ENCODE peak calls at places on chromosomes 16 and 17, in nine cellular contexts. S, E, H, R, W, G, C, D and P are unnamed samples.

GRCh38 chr17:77473615-77474226 is 333.0 kb downstream of the SEC14L1 start:
- DNase-seq in H (no peak), D (no peak), C (no peak), S (peak; percentile 21), R (no peak), E (no peak), G (no peak), W (no peak), P (no peak)

GRCh38 chr17:77164483-77165030 is 23.8 kb downstream of the SEC14L1 start:
- DNase-seq in W (no peak), E (no peak), S (peak; percentile 47), H (peak; percentile 48), D (peak; percentile 55), C (peak; percentile 45), G (peak; percentile 53), R (no peak), P (no peak)

GRCh38 chr17:82272495-82273326 is 789 bp downstream of the CSNK1D start:
- DNase-seq in R (peak; percentile 27), G (no peak), C (peak; percentile 44), D (no peak), S (no peak), E (peak; percentile 76), H (peak; percentile 64), W (peak; percentile 12), P (no peak)

GRCh38 chr17:12545877-12546513 is 119.7 kb upstream of the MYOCD start:
- DNase-seq in R (no peak), C (no peak), S (peak; percentile 26), D (peak; percentile 66), E (peak; percentile 1), W (no peak), G (peak; percentile 38), H (peak; percentile 30), P (peak; percentile 51)

GRCh38 chr17:59341922-59342321 is 10.5 kb downstream of the YPEL2 start:
- DNase-seq in S (no peak), H (no peak), C (no peak), R (no peak), D (no peak), E (no peak), G (no peak), W (no peak), P (no peak)

GRCh38 chr16:78742501-78743283 is 643.2 kb downstream of the WWOX start:
- DNase-seq in E (no peak), C (no peak), G (peak; percentile 10), H (peak; percentile 10), W (peak; percentile 69), D (peak; percentile 96), R (peak; percentile 66), S (peak; percentile 6), P (no peak)

GRCh38 chr16:12186774-12187335 is 210.3 kb downstream of the SNX29 start:
- DNase-seq in S (no peak), E (no peak), H (no peak), G (no peak), R (no peak), D (peak; percentile 22), C (no peak), W (no peak), P (no peak)

GRCh38 chr17:73936908-73937627 is 266.4 kb upstream of the RPL38 start:
- DNase-seq in W (no peak), C (no peak), D (no peak), R (no peak), H (no peak), E (no peak), G (no peak), S (no peak), P (no peak)

GRCh38 chr17:41500131-41500911 is 5.1 kb downstream of the KRT13 start:
- DNase-seq in E (no peak), S (peak; percentile 42), H (no peak), G (peak; percentile 60), D (peak; percentile 38), C (no peak), R (no peak), W (no peak), P (no peak)

GRCh38 chr17:28937044-28937729 is 14.1 kb downstream of the PHF12 start:
- DNase-seq in D (peak; percentile 72), E (no peak), H (no peak), R (no peak), C (no peak), S (no peak), W (no peak), G (no peak), P (no peak)

GRCh38 chr17:19812407-19812806 is 55.3 kb downstream of the ULK2 start:
- DNase-seq in S (no peak), W (no peak), G (no peak), H (no peak), C (no peak), D (peak; percentile 7), R (no peak), E (no peak), P (no peak)

GRCh38 chr16:66740533-66740932 is 10.9 kb downstream of the DYNC1LI2 start:
- DNase-seq in R (no peak), S (no peak), W (no peak), D (peak; percentile 24), G (peak; percentile 34), E (no peak), C (no peak), H (no peak), P (no peak)

GRCh38 chr17:38510424-38511125 is 82.3 kb downstream of the ARHGAP23 start:
- DNase-seq in H (no peak), D (peak; percentile 65), S (peak; percentile 30), G (peak; percentile 55), E (no peak), W (no peak), C (no peak), R (no peak), P (peak; percentile 61)

GRCh38 chr16:70738083-70738977 is 52.5 kb upstream of the MTSS2 start:
- DNase-seq in D (peak; percentile 88), S (no peak), W (no peak), H (peak; percentile 82), G (peak; percentile 40), E (peak; percentile 35), R (no peak), C (peak; percentile 81), P (no peak)

GRCh38 chr17:41734139-41734948 is at the start of gene HAP1:
- DNase-seq in R (no peak), E (no peak), C (no peak), H (no peak), D (peak; percentile 63), S (no peak), W (no peak), G (peak; percentile 19), P (peak; percentile 67)

GRCh38 chr17:16003841-16004240 is 4.2 kb downstream of the TTC19 start:
- DNase-seq in C (no peak), H (peak; percentile 21), D (no peak), G (peak; percentile 25), R (no peak), S (no peak), E (no peak), W (no peak), P (no peak)

GRCh38 chr17:58338454-58338841 is 9.9 kb upstream of the TSPOAP1 start:
- DNase-seq in E (no peak), R (no peak), H (no peak), G (no peak), C (no peak), D (no peak), S (no peak), W (no peak), P (no peak)

GRCh38 chr17:58340623-58340876 is 11.5 kb downstream of the SUPT4H1 start:
- DNase-seq in D (no peak), R (no peak), E (no peak), S (no peak), G (no peak), H (no peak), W (no peak), C (no peak), P (no peak)

GRCh38 chr17:58337600-58338453 is 9.2 kb upstream of the TSPOAP1 start:
- DNase-seq in G (peak; percentile 95), R (peak; percentile 80), W (peak; percentile 86), D (peak; percentile 86), C (peak; percentile 44), S (peak; percentile 91), E (peak; percentile 94), H (peak; percentile 77), P (no peak)

GRCh38 chr17:58339775-58340622 is 11.4 kb upstream of the TSPOAP1 start:
- DNase-seq in G (no peak), W (no peak), R (no peak), H (no peak), S (no peak), C (no peak), E (no peak), D (no peak), P (no peak)

GRCh38 chr17:58338907-58339774 is 10.5 kb upstream of the TSPOAP1 start:
- DNase-seq in C (no peak), R (no peak), E (peak; percentile 98), H (peak; percentile 46), S (peak; percentile 68), G (peak; percentile 82), D (peak; percentile 64), W (no peak), P (no peak)
- H3K27ac ChIP-seq in C (no peak overlapping the region), R (peak overlapping the region; percentile 98), E (peak overlapping the region; percentile 100), H (peak overlapping the region; percentile 30), S (peak overlapping the region; percentile 41), G (peak overlapping the region; percentile 80), D (peak overlapping the region; percentile 38), W (peak overlapping the region; percentile 98), P (peak overlapping the region; percentile 26)

GRCh38 chr17:50154604-50155003 is 4.1 kb upstream of the PPP1R9B start:
- DNase-seq in R (no peak), W (no peak), C (no peak), G (no peak), D (no peak), S (no peak), E (no peak), H (no peak), P (no peak)
- H3K27ac ChIP-seq in R (no peak overlapping the region), W (no peak overlapping the region), C (peak overlapping the region; percentile 85), G (no peak overlapping the region), D (no peak overlapping the region), S (no peak overlapping the region), E (no peak overlapping the region), H (peak overlapping the region; percentile 70), P (no peak overlapping the region)

DNA sequence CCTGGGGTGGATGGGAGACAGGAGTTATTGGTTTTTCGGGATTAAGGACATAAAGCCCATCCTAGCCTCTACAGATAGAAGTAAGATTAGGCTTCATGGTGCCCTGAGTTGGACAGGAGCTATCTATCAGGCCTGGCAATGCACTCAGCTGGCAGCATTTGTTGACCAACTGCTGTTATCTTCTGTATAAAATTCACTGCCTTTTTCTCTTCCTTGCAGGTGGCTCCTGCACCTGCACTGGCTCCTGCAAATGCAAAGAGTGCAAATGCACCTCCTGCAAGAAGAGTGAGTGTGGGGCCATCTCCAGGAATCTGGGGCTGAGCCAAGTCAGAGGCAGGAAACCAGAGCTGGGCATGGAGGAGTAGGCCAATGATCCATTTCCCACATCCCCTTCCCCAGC is 579 bp downstream of the MT1A start:
- DNase-seq in C (no peak), W (no peak), E (no peak), S (no peak), H (no peak), G (no peak), R (no peak), D (no peak), P (no peak)
- H3K27ac ChIP-seq in C (peak overlapping the region; percentile 57), W (no peak overlapping the region), E (no peak overlapping the region), S (no peak overlapping the region), H (peak overlapping the region; percentile 17), G (no peak overlapping the region), R (no peak overlapping the region), D (no peak overlapping the region), P (no peak overlapping the region)

GRCh38 chr16:57591870-57592485 is 36.5 kb upstream of the ADGRG1 start:
- DNase-seq in W (no peak), S (no peak), E (no peak), C (no peak), G (no peak), H (no peak), R (no peak), D (no peak), P (no peak)
- H3K27ac ChIP-seq in W (no peak overlapping the region), S (no peak overlapping the region), E (peak overlapping the region; percentile 42), C (no peak overlapping the region), G (no peak overlapping the region), H (no peak overlapping the region), R (peak overlapping the region; percentile 42), D (no peak overlapping the region), P (no peak overlapping the region)